ENCODE peak calls at places on chromosome 4, in seven cellular contexts. One of them, this sample, is unnamed.

GRCh38 chr4:102388636-102389035 is 43.4 kb upstream of the SLC39A8 start:
- DNase-seq in foreskin fibroblast: peak; percentile 11
- DNase-seq in CD8-positive, alpha-beta T cell: no peak
- DNase-seq in right atrium auricular region: no peak
- DNase-seq in suprapubic skin: no peak
- DNase-seq in kidney: no peak
- DNase-seq in colonic mucosa: no peak
- DNase-seq in this sample: no peak

GRCh38 chr4:89299153-89299789 is 8.3 kb downstream of the GPRIN3 start:
- DNase-seq in foreskin fibroblast: no peak
- DNase-seq in CD8-positive, alpha-beta T cell: no peak
- DNase-seq in right atrium auricular region: no peak
- DNase-seq in suprapubic skin: no peak
- DNase-seq in kidney: no peak
- DNase-seq in colonic mucosa: peak; percentile 47
- DNase-seq in this sample: no peak

GRCh38 chr4:163385466-163385865 is 41.8 kb downstream of the NPY5R start:
- DNase-seq in foreskin fibroblast: no peak
- DNase-seq in CD8-positive, alpha-beta T cell: no peak
- DNase-seq in right atrium auricular region: no peak
- DNase-seq in suprapubic skin: no peak
- DNase-seq in kidney: no peak
- DNase-seq in colonic mucosa: no peak
- DNase-seq in this sample: no peak

GRCh38 chr4:135354876-135355275 is 1153.3 kb upstream of the PABPC4L start:
- DNase-seq in foreskin fibroblast: no peak
- DNase-seq in CD8-positive, alpha-beta T cell: no peak
- DNase-seq in right atrium auricular region: no peak
- DNase-seq in suprapubic skin: no peak
- DNase-seq in kidney: no peak
- DNase-seq in colonic mucosa: no peak
- DNase-seq in this sample: no peak

GRCh38 chr4:6092131-6092530 is 73.9 kb upstream of the C4orf50 start:
- DNase-seq in foreskin fibroblast: no peak
- DNase-seq in CD8-positive, alpha-beta T cell: no peak
- DNase-seq in right atrium auricular region: no peak
- DNase-seq in suprapubic skin: peak; percentile 21
- DNase-seq in kidney: no peak
- DNase-seq in colonic mucosa: no peak
- DNase-seq in this sample: no peak

GRCh38 chr4:83371936-83372335 is 37.3 kb upstream of the HPSE start:
- DNase-seq in foreskin fibroblast: no peak
- DNase-seq in CD8-positive, alpha-beta T cell: no peak
- DNase-seq in right atrium auricular region: no peak
- DNase-seq in suprapubic skin: no peak
- DNase-seq in kidney: no peak
- DNase-seq in colonic mucosa: no peak
- DNase-seq in this sample: no peak

GRCh38 chr4:31383767-31384166 is 663.6 kb downstream of the PCDH7 start:
- DNase-seq in foreskin fibroblast: no peak
- DNase-seq in CD8-positive, alpha-beta T cell: no peak
- DNase-seq in right atrium auricular region: no peak
- DNase-seq in suprapubic skin: no peak
- DNase-seq in kidney: no peak
- DNase-seq in colonic mucosa: no peak
- DNase-seq in this sample: no peak

GRCh38 chr4:121177238-121178137 is 13.4 kb upstream of the TNIP3 start:
- DNase-seq in foreskin fibroblast: no peak
- DNase-seq in CD8-positive, alpha-beta T cell: no peak
- DNase-seq in right atrium auricular region: no peak
- DNase-seq in suprapubic skin: no peak
- DNase-seq in kidney: no peak
- DNase-seq in colonic mucosa: no peak
- DNase-seq in this sample: no peak

GRCh38 chr4:80806472-80806871 is 224.0 kb upstream of the BMP3 start:
- DNase-seq in foreskin fibroblast: no peak
- DNase-seq in CD8-positive, alpha-beta T cell: no peak
- DNase-seq in right atrium auricular region: no peak
- DNase-seq in suprapubic skin: no peak
- DNase-seq in kidney: no peak
- DNase-seq in colonic mucosa: no peak
- DNase-seq in this sample: no peak

GRCh38 chr4:102535398-102536082 is 34.4 kb downstream of the NFKB1 start:
- DNase-seq in foreskin fibroblast: peak; percentile 60
- DNase-seq in CD8-positive, alpha-beta T cell: no peak
- DNase-seq in right atrium auricular region: no peak
- DNase-seq in suprapubic skin: no peak
- DNase-seq in kidney: no peak
- DNase-seq in colonic mucosa: no peak
- DNase-seq in this sample: no peak

GRCh38 chr4:176622251-176622968 is 170.3 kb downstream of the VEGFC start:
- DNase-seq in foreskin fibroblast: peak; percentile 75
- DNase-seq in CD8-positive, alpha-beta T cell: no peak
- DNase-seq in right atrium auricular region: no peak
- DNase-seq in suprapubic skin: no peak
- DNase-seq in kidney: no peak
- DNase-seq in colonic mucosa: no peak
- DNase-seq in this sample: no peak

GRCh38 chr4:129900430-129900953 is 804.5 kb downstream of the C4orf33 start:
- DNase-seq in foreskin fibroblast: no peak
- DNase-seq in CD8-positive, alpha-beta T cell: no peak
- DNase-seq in right atrium auricular region: no peak
- DNase-seq in suprapubic skin: no peak
- DNase-seq in kidney: no peak
- DNase-seq in colonic mucosa: no peak
- DNase-seq in this sample: no peak

GRCh38 chr4:185457136-185457535 is 14.4 kb downstream of the CCDC110 start:
- DNase-seq in foreskin fibroblast: no peak
- DNase-seq in CD8-positive, alpha-beta T cell: no peak
- DNase-seq in right atrium auricular region: no peak
- DNase-seq in suprapubic skin: no peak
- DNase-seq in kidney: no peak
- DNase-seq in colonic mucosa: no peak
- DNase-seq in this sample: no peak

GRCh38 chr4:36177946-36178345 is 66.4 kb downstream of the ARAP2 start:
- DNase-seq in foreskin fibroblast: peak; percentile 3
- DNase-seq in CD8-positive, alpha-beta T cell: no peak
- DNase-seq in right atrium auricular region: no peak
- DNase-seq in suprapubic skin: no peak
- DNase-seq in kidney: no peak
- DNase-seq in colonic mucosa: no peak
- DNase-seq in this sample: no peak

GRCh38 chr4:100609810-100610209 is 92.0 kb upstream of the EMCN start:
- DNase-seq in foreskin fibroblast: no peak
- DNase-seq in CD8-positive, alpha-beta T cell: no peak
- DNase-seq in right atrium auricular region: no peak
- DNase-seq in suprapubic skin: no peak
- DNase-seq in kidney: no peak
- DNase-seq in colonic mucosa: no peak
- DNase-seq in this sample: no peak

GRCh38 chr4:37780444-37781133 is 45.9 kb upstream of the PGM2 start:
- DNase-seq in foreskin fibroblast: peak; percentile 23
- DNase-seq in CD8-positive, alpha-beta T cell: peak; percentile 57
- DNase-seq in right atrium auricular region: no peak
- DNase-seq in suprapubic skin: no peak
- DNase-seq in kidney: no peak
- DNase-seq in colonic mucosa: no peak
- DNase-seq in this sample: no peak

GRCh38 chr4:155972098-155972497 is 18.4 kb upstream of the CTSO start:
- DNase-seq in foreskin fibroblast: peak; percentile 49
- DNase-seq in CD8-positive, alpha-beta T cell: no peak
- DNase-seq in right atrium auricular region: no peak
- DNase-seq in suprapubic skin: no peak
- DNase-seq in kidney: no peak
- DNase-seq in colonic mucosa: no peak
- DNase-seq in this sample: no peak
- TF ChIP-seq CTCF in foreskin fibroblast: peak; percentile 42
- TF ChIP-seq CTCF in CD8-positive, alpha-beta T cell: no peak
- TF ChIP-seq CTCF in right atrium auricular region: peak; percentile 39
- TF ChIP-seq CTCF in suprapubic skin: peak; percentile 5
- TF ChIP-seq CTCF in kidney: peak; percentile 16
- TF ChIP-seq CTCF in colonic mucosa: no peak
- TF ChIP-seq CTCF in this sample: no peak

GRCh38 chr4:3724319-3725231 is 41.6 kb upstream of the ADRA2C start:
- DNase-seq in foreskin fibroblast: peak; percentile 9
- DNase-seq in CD8-positive, alpha-beta T cell: no peak
- DNase-seq in right atrium auricular region: no peak
- DNase-seq in suprapubic skin: no peak
- DNase-seq in kidney: no peak
- DNase-seq in colonic mucosa: no peak
- DNase-seq in this sample: no peak
- TF ChIP-seq CTCF in foreskin fibroblast: no peak
- TF ChIP-seq CTCF in CD8-positive, alpha-beta T cell: no peak
- TF ChIP-seq CTCF in right atrium auricular region: no peak
- TF ChIP-seq CTCF in suprapubic skin: no peak
- TF ChIP-seq CTCF in kidney: no peak
- TF ChIP-seq CTCF in colonic mucosa: no peak
- TF ChIP-seq CTCF in this sample: no peak

GRCh38 chr4:53709693-53710092 is 118.4 kb upstream of the LNX1 start:
- DNase-seq in foreskin fibroblast: no peak
- DNase-seq in CD8-positive, alpha-beta T cell: no peak
- DNase-seq in right atrium auricular region: no peak
- DNase-seq in suprapubic skin: no peak
- DNase-seq in kidney: no peak
- DNase-seq in colonic mucosa: no peak
- DNase-seq in this sample: no peak

GRCh38 chr4:53705972-53706371 is 114.7 kb upstream of the LNX1 start:
- DNase-seq in foreskin fibroblast: no peak
- DNase-seq in CD8-positive, alpha-beta T cell: no peak
- DNase-seq in right atrium auricular region: no peak
- DNase-seq in suprapubic skin: no peak
- DNase-seq in kidney: no peak
- DNase-seq in colonic mucosa: no peak
- DNase-seq in this sample: no peak

GRCh38 chr4:53704329-53704728 is 113.0 kb upstream of the LNX1 start:
- DNase-seq in foreskin fibroblast: no peak
- DNase-seq in CD8-positive, alpha-beta T cell: no peak
- DNase-seq in right atrium auricular region: no peak
- DNase-seq in suprapubic skin: no peak
- DNase-seq in kidney: no peak
- DNase-seq in colonic mucosa: no peak
- DNase-seq in this sample: no peak

GRCh38 chr4:53705151-53705764 is 114.0 kb upstream of the LNX1 start:
- DNase-seq in foreskin fibroblast: no peak
- DNase-seq in CD8-positive, alpha-beta T cell: no peak
- DNase-seq in right atrium auricular region: no peak
- DNase-seq in suprapubic skin: no peak
- DNase-seq in kidney: no peak
- DNase-seq in colonic mucosa: no peak
- DNase-seq in this sample: no peak

DNA sequence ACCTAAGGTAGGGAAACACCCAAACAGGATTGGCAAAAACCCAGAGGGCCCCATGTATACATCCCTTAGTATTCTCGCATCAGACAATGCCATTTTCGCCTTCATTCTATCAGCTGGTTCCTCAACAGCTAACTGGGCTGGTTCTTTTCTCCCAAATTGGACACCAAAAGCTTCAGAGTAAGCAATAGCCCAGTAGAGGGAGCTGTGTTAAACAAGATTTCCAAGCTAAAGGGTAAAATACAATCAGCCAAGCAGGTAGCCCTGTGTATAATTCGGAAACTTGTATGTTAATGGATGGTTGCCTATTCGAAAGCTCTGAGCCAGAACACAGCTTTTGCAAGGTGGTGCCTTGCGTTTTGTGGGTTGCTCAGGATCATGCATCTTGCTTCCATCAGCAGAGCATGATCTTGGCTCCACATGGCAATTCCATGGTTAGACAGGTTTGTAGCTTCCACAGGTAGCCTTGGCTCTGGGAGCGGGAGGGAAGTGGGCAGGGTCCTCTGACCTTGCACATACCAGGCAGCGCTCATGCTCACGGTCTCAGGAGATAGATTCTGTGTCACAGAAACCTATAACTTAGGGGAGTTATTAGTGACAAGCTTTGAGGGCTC is 115.2 kb upstream of the LNX1 start:
- DNase-seq in foreskin fibroblast: peak; percentile 83
- DNase-seq in CD8-positive, alpha-beta T cell: no peak
- DNase-seq in right atrium auricular region: no peak
- DNase-seq in suprapubic skin: no peak
- DNase-seq in kidney: no peak
- DNase-seq in colonic mucosa: peak; percentile 32
- DNase-seq in this sample: no peak
- TF ChIP-seq CTCF in foreskin fibroblast: peak; percentile 78
- TF ChIP-seq CTCF in CD8-positive, alpha-beta T cell: no peak
- TF ChIP-seq CTCF in right atrium auricular region: peak; percentile 72
- TF ChIP-seq CTCF in suprapubic skin: peak; percentile 47
- TF ChIP-seq CTCF in kidney: peak; percentile 50
- TF ChIP-seq CTCF in colonic mucosa: peak; percentile 27
- TF ChIP-seq CTCF in this sample: no peak

GRCh38 chr4:158170691-158171455 is 2.0 kb downstream of the GASK1B start:
- DNase-seq in foreskin fibroblast: peak; percentile 80
- DNase-seq in CD8-positive, alpha-beta T cell: no peak
- DNase-seq in right atrium auricular region: peak; percentile 83
- DNase-seq in suprapubic skin: peak; percentile 81
- DNase-seq in kidney: peak; percentile 78
- DNase-seq in colonic mucosa: peak; percentile 58
- DNase-seq in this sample: no peak

GRCh38 chr4:158169931-158170690 is 2.7 kb downstream of the GASK1B start:
- DNase-seq in foreskin fibroblast: peak; percentile 80
- DNase-seq in CD8-positive, alpha-beta T cell: no peak
- DNase-seq in right atrium auricular region: no peak
- DNase-seq in suprapubic skin: no peak
- DNase-seq in kidney: no peak
- DNase-seq in colonic mucosa: no peak
- DNase-seq in this sample: no peak

GRCh38 chr4:158171456-158171790 is 1.4 kb downstream of the GASK1B start:
- DNase-seq in foreskin fibroblast: no peak
- DNase-seq in CD8-positive, alpha-beta T cell: no peak
- DNase-seq in right atrium auricular region: no peak
- DNase-seq in suprapubic skin: no peak
- DNase-seq in kidney: no peak
- DNase-seq in colonic mucosa: no peak
- DNase-seq in this sample: no peak

GRCh38 chr4:158172196-158172557 is 648 bp downstream of the GASK1B start:
- DNase-seq in foreskin fibroblast: peak; percentile 67
- DNase-seq in CD8-positive, alpha-beta T cell: no peak
- DNase-seq in right atrium auricular region: no peak
- DNase-seq in suprapubic skin: no peak
- DNase-seq in kidney: no peak
- DNase-seq in colonic mucosa: no peak
- DNase-seq in this sample: no peak

DNA sequence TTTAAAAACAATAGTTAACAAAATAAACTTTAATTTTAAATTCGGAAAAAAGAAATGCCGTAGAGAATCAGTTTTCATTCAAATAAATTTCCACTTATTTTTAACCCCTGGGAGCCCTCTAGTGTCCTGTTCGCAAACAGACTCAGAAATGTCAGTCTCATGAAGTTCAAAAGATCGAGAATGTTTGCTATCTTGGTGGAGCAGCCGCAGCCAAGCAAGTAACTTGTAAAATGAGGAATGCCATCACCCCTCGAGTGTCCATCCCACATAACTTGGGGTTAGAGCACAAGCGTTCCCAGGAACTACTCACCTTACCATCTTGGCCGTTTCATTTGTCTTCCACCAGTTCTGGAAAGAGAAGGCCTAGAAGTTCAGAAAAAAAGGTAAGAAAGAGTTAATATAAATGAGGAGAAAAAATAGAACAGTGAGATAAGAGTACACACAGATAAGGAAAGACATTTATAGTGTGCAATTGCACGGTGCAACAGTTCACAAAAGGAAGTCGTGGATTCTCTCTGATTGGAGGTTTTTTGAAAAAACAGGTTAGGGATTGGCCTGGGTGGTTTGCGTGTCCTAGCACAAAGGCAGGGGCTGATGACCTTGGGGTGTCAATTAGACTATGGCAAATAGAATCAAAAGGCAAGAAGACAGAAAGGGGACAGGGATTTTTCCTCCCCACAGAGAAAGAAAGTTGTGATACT is at the start of gene GASK1B:
- DNase-seq in foreskin fibroblast: peak; percentile 81
- DNase-seq in CD8-positive, alpha-beta T cell: no peak
- DNase-seq in right atrium auricular region: no peak
- DNase-seq in suprapubic skin: no peak
- DNase-seq in kidney: no peak
- DNase-seq in colonic mucosa: peak; percentile 75
- DNase-seq in this sample: no peak
- TF ChIP-seq CTCF in foreskin fibroblast: peak; percentile 65
- TF ChIP-seq CTCF in CD8-positive, alpha-beta T cell: no peak
- TF ChIP-seq CTCF in right atrium auricular region: peak; percentile 77
- TF ChIP-seq CTCF in suprapubic skin: peak; percentile 33
- TF ChIP-seq CTCF in kidney: peak; percentile 71
- TF ChIP-seq CTCF in colonic mucosa: peak; percentile 54
- TF ChIP-seq CTCF in this sample: no peak